ENCODE peak calls at places on chromosomes 5 and 9, in eight cellular contexts. W, U, S, B, J, M, T and X are unnamed samples.

GRCh38 chr5:126865299-126865698 is 88.4 kb downstream of the LMNB1 start:
- DNase-seq in W (no peak), U (no peak), S (no peak), B (no peak), J (no peak), M (peak; percentile 60), T (no peak), X (no peak)

GRCh38 chr5:170553218-170553617 is 49.4 kb downstream of the KCNIP1 start:
- DNase-seq in W (no peak), U (no peak), S (no peak), B (no peak), J (no peak), M (no peak), T (no peak), X (no peak)

GRCh38 chr9:94029932-94030317 is 54.3 kb upstream of the PTPDC1 start:
- DNase-seq in W (no peak), U (no peak), S (no peak), B (no peak), J (no peak), M (no peak), T (no peak), X (no peak)

GRCh38 chr9:126366366-126367011 is 39.9 kb downstream of the MVB12B start:
- DNase-seq in W (no peak), U (no peak), S (no peak), B (no peak), J (no peak), M (peak; percentile 17), T (no peak), X (no peak)

GRCh38 chr5:150161242-150162141 is 5.1 kb upstream of the CDX1 start:
- DNase-seq in W (peak; percentile 88), U (peak; percentile 65), S (peak; percentile 71), B (peak; percentile 90), J (peak; percentile 63), M (peak; percentile 60), T (peak; percentile 62), X (peak; percentile 89)

GRCh38 chr5:151039665-151040064 is 19.3 kb downstream of the GPX3 start:
- DNase-seq in W (no peak), U (no peak), S (no peak), B (no peak), J (no peak), M (no peak), T (no peak), X (no peak)

GRCh38 chr9:130579738-130580463 is 524 bp downstream of the FUBP3 start:
- DNase-seq in W (no peak), U (no peak), S (no peak), B (no peak), J (no peak), M (peak; percentile 3), T (no peak), X (no peak)

GRCh38 chr9:8224381-8224791 is 424.8 kb upstream of the DMAC1 start:
- DNase-seq in W (no peak), U (no peak), S (no peak), B (no peak), J (no peak), M (no peak), T (no peak), X (no peak)

GRCh38 chr9:115262477-115262876 is 144.5 kb upstream of the TNC start:
- DNase-seq in W (peak; percentile 88), U (no peak), S (no peak), B (peak; percentile 77), J (peak; percentile 10), M (peak; percentile 84), T (peak; percentile 99), X (peak; percentile 56)

GRCh38 chr5:74173260-74173659 is 467.3 kb downstream of the ENC1 start:
- DNase-seq in W (no peak), U (no peak), S (no peak), B (no peak), J (no peak), M (no peak), T (no peak), X (peak; percentile 30)

GRCh38 chr5:1730487-1730847 is 69.2 kb downstream of the MRPL36 start:
- DNase-seq in W (no peak), U (no peak), S (no peak), B (no peak), J (no peak), M (no peak), T (no peak), X (no peak)

GRCh38 chr9:116088396-116088795 is 65.2 kb upstream of the PAPPA start:
- DNase-seq in W (no peak), U (no peak), S (no peak), B (no peak), J (no peak), M (no peak), T (no peak), X (no peak)